ENCODE peak calls at places on chromosome 16, in eight cellular contexts. One of them, this sample, is unnamed.

GRCh38 chr16:84024854-84025253 is 17.7 kb downstream of the SLC38A8 start:
- DNase-seq in effector memory CD4-positive, alpha-beta T cell: no peak
- DNase-seq in NCI-H1436 treated with DMSO at 0.1 percent for 48 hours: no peak
- DNase-seq in stimulated activated naive CD4-positive, alpha-beta T cell: no peak
- DNase-seq in activated CD4-positive, alpha-beta T cell treated with anti-CD3 and anti-CD28 coated beads for 24 hours: no peak
- DNase-seq in activated T-cell treated with anti-CD3 and anti-CD28 coated beads, Interleukin-2, amount 50 U/mL, for 72 hours: no peak
- DNase-seq in pancreas: no peak
- DNase-seq in NCI-H2171 treated with DMSO at 0.1 percent for 48 hours: no peak
- DNase-seq in this sample: no peak

GRCh38 chr16:16032271-16032979 is 83.0 kb downstream of the ABCC1 start:
- DNase-seq in pancreas: no peak
- DNase-seq in stimulated activated naive CD4-positive, alpha-beta T cell: no peak
- DNase-seq in effector memory CD4-positive, alpha-beta T cell: no peak
- DNase-seq in activated T-cell treated with anti-CD3 and anti-CD28 coated beads, Interleukin-2, amount 50 U/mL, for 72 hours: no peak
- DNase-seq in NCI-H1436 treated with DMSO at 0.1 percent for 48 hours: no peak
- DNase-seq in NCI-H2171 treated with DMSO at 0.1 percent for 48 hours: no peak
- DNase-seq in activated CD4-positive, alpha-beta T cell treated with anti-CD3 and anti-CD28 coated beads for 24 hours: no peak
- DNase-seq in this sample: no peak

GRCh38 chr16:56915311-56916105 is 16.4 kb upstream of the HERPUD1 start:
- DNase-seq in effector memory CD4-positive, alpha-beta T cell: no peak
- DNase-seq in NCI-H2171 treated with DMSO at 0.1 percent for 48 hours: no peak
- DNase-seq in NCI-H1436 treated with DMSO at 0.1 percent for 48 hours: no peak
- DNase-seq in pancreas: no peak
- DNase-seq in activated T-cell treated with anti-CD3 and anti-CD28 coated beads, Interleukin-2, amount 50 U/mL, for 72 hours: no peak
- DNase-seq in activated CD4-positive, alpha-beta T cell treated with anti-CD3 and anti-CD28 coated beads for 24 hours: no peak
- DNase-seq in stimulated activated naive CD4-positive, alpha-beta T cell: no peak
- DNase-seq in this sample: no peak

GRCh38 chr16:23803591-23804123 is 32.1 kb upstream of the PRKCB start:
- DNase-seq in activated T-cell treated with anti-CD3 and anti-CD28 coated beads, Interleukin-2, amount 50 U/mL, for 72 hours: peak
- DNase-seq in stimulated activated naive CD4-positive, alpha-beta T cell: peak
- DNase-seq in NCI-H1436 treated with DMSO at 0.1 percent for 48 hours: peak
- DNase-seq in effector memory CD4-positive, alpha-beta T cell: peak
- DNase-seq in NCI-H2171 treated with DMSO at 0.1 percent for 48 hours: no peak
- DNase-seq in activated CD4-positive, alpha-beta T cell treated with anti-CD3 and anti-CD28 coated beads for 24 hours: peak
- DNase-seq in pancreas: peak
- DNase-seq in this sample: peak

GRCh38 chr16:31201511-31202401 is 804 bp downstream of the PYCARD start:
- DNase-seq in activated T-cell treated with anti-CD3 and anti-CD28 coated beads, Interleukin-2, amount 50 U/mL, for 72 hours: peak
- DNase-seq in NCI-H1436 treated with DMSO at 0.1 percent for 48 hours: no peak
- DNase-seq in pancreas: peak
- DNase-seq in effector memory CD4-positive, alpha-beta T cell: peak
- DNase-seq in stimulated activated naive CD4-positive, alpha-beta T cell: peak
- DNase-seq in activated CD4-positive, alpha-beta T cell treated with anti-CD3 and anti-CD28 coated beads for 24 hours: no peak
- DNase-seq in NCI-H2171 treated with DMSO at 0.1 percent for 48 hours: no peak
- DNase-seq in this sample: peak

GRCh38 chr16:2420035-2420434 is 9.2 kb upstream of the CCNF start:
- DNase-seq in pancreas: no peak
- DNase-seq in activated CD4-positive, alpha-beta T cell treated with anti-CD3 and anti-CD28 coated beads for 24 hours: no peak
- DNase-seq in effector memory CD4-positive, alpha-beta T cell: no peak
- DNase-seq in stimulated activated naive CD4-positive, alpha-beta T cell: no peak
- DNase-seq in activated T-cell treated with anti-CD3 and anti-CD28 coated beads, Interleukin-2, amount 50 U/mL, for 72 hours: no peak
- DNase-seq in NCI-H2171 treated with DMSO at 0.1 percent for 48 hours: no peak
- DNase-seq in NCI-H1436 treated with DMSO at 0.1 percent for 48 hours: no peak
- DNase-seq in this sample: no peak

GRCh38 chr16:50293994-50294855 is 27.9 kb downstream of the ADCY7 start:
- DNase-seq in activated T-cell treated with anti-CD3 and anti-CD28 coated beads, Interleukin-2, amount 50 U/mL, for 72 hours: no peak
- DNase-seq in pancreas: no peak
- DNase-seq in effector memory CD4-positive, alpha-beta T cell: no peak
- DNase-seq in activated CD4-positive, alpha-beta T cell treated with anti-CD3 and anti-CD28 coated beads for 24 hours: no peak
- DNase-seq in NCI-H2171 treated with DMSO at 0.1 percent for 48 hours: no peak
- DNase-seq in stimulated activated naive CD4-positive, alpha-beta T cell: no peak
- DNase-seq in NCI-H1436 treated with DMSO at 0.1 percent for 48 hours: no peak
- DNase-seq in this sample: no peak

GRCh38 chr16:27318399-27319256 is 4.9 kb downstream of the IL4R start:
- DNase-seq in pancreas: no peak
- DNase-seq in effector memory CD4-positive, alpha-beta T cell: peak
- DNase-seq in activated T-cell treated with anti-CD3 and anti-CD28 coated beads, Interleukin-2, amount 50 U/mL, for 72 hours: peak
- DNase-seq in NCI-H2171 treated with DMSO at 0.1 percent for 48 hours: no peak
- DNase-seq in activated CD4-positive, alpha-beta T cell treated with anti-CD3 and anti-CD28 coated beads for 24 hours: peak
- DNase-seq in NCI-H1436 treated with DMSO at 0.1 percent for 48 hours: no peak
- DNase-seq in stimulated activated naive CD4-positive, alpha-beta T cell: peak
- DNase-seq in this sample: no peak

GRCh38 chr16:71666928-71667707 is 41.1 kb downstream of the MARVELD3 start:
- DNase-seq in activated T-cell treated with anti-CD3 and anti-CD28 coated beads, Interleukin-2, amount 50 U/mL, for 72 hours: no peak
- DNase-seq in activated CD4-positive, alpha-beta T cell treated with anti-CD3 and anti-CD28 coated beads for 24 hours: no peak
- DNase-seq in stimulated activated naive CD4-positive, alpha-beta T cell: no peak
- DNase-seq in NCI-H2171 treated with DMSO at 0.1 percent for 48 hours: no peak
- DNase-seq in NCI-H1436 treated with DMSO at 0.1 percent for 48 hours: no peak
- DNase-seq in effector memory CD4-positive, alpha-beta T cell: no peak
- DNase-seq in pancreas: no peak
- DNase-seq in this sample: no peak

GRCh38 chr16:1713331-1713730 is 7.3 kb downstream of the MAPK8IP3 start:
- DNase-seq in effector memory CD4-positive, alpha-beta T cell: no peak
- DNase-seq in activated CD4-positive, alpha-beta T cell treated with anti-CD3 and anti-CD28 coated beads for 24 hours: no peak
- DNase-seq in activated T-cell treated with anti-CD3 and anti-CD28 coated beads, Interleukin-2, amount 50 U/mL, for 72 hours: no peak
- DNase-seq in NCI-H2171 treated with DMSO at 0.1 percent for 48 hours: no peak
- DNase-seq in stimulated activated naive CD4-positive, alpha-beta T cell: no peak
- DNase-seq in pancreas: no peak
- DNase-seq in NCI-H1436 treated with DMSO at 0.1 percent for 48 hours: no peak
- DNase-seq in this sample: no peak

GRCh38 chr16:49499018-49499785 is 125.6 kb downstream of the C16orf78 start:
- DNase-seq in stimulated activated naive CD4-positive, alpha-beta T cell: no peak
- DNase-seq in effector memory CD4-positive, alpha-beta T cell: no peak
- DNase-seq in pancreas: no peak
- DNase-seq in activated T-cell treated with anti-CD3 and anti-CD28 coated beads, Interleukin-2, amount 50 U/mL, for 72 hours: no peak
- DNase-seq in NCI-H1436 treated with DMSO at 0.1 percent for 48 hours: no peak
- DNase-seq in activated CD4-positive, alpha-beta T cell treated with anti-CD3 and anti-CD28 coated beads for 24 hours: no peak
- DNase-seq in NCI-H2171 treated with DMSO at 0.1 percent for 48 hours: peak
- DNase-seq in this sample: no peak

GRCh38 chr16:23969468-23970297 is 133.9 kb downstream of the PRKCB start:
- DNase-seq in activated T-cell treated with anti-CD3 and anti-CD28 coated beads, Interleukin-2, amount 50 U/mL, for 72 hours: no peak
- DNase-seq in effector memory CD4-positive, alpha-beta T cell: no peak
- DNase-seq in activated CD4-positive, alpha-beta T cell treated with anti-CD3 and anti-CD28 coated beads for 24 hours: no peak
- DNase-seq in stimulated activated naive CD4-positive, alpha-beta T cell: no peak
- DNase-seq in NCI-H2171 treated with DMSO at 0.1 percent for 48 hours: no peak
- DNase-seq in NCI-H1436 treated with DMSO at 0.1 percent for 48 hours: no peak
- DNase-seq in pancreas: no peak
- DNase-seq in this sample: no peak

GRCh38 chr16:324451-325334 is 27.8 kb downstream of the AXIN1 start:
- DNase-seq in effector memory CD4-positive, alpha-beta T cell: peak
- DNase-seq in NCI-H1436 treated with DMSO at 0.1 percent for 48 hours: no peak
- DNase-seq in NCI-H2171 treated with DMSO at 0.1 percent for 48 hours: no peak
- DNase-seq in stimulated activated naive CD4-positive, alpha-beta T cell: peak
- DNase-seq in activated T-cell treated with anti-CD3 and anti-CD28 coated beads, Interleukin-2, amount 50 U/mL, for 72 hours: peak
- DNase-seq in pancreas: no peak
- DNase-seq in activated CD4-positive, alpha-beta T cell treated with anti-CD3 and anti-CD28 coated beads for 24 hours: peak
- DNase-seq in this sample: peak

GRCh38 chr16:12201863-12202262 is 225.3 kb downstream of the SNX29 start:
- DNase-seq in activated CD4-positive, alpha-beta T cell treated with anti-CD3 and anti-CD28 coated beads for 24 hours: no peak
- DNase-seq in effector memory CD4-positive, alpha-beta T cell: no peak
- DNase-seq in NCI-H1436 treated with DMSO at 0.1 percent for 48 hours: no peak
- DNase-seq in NCI-H2171 treated with DMSO at 0.1 percent for 48 hours: no peak
- DNase-seq in activated T-cell treated with anti-CD3 and anti-CD28 coated beads, Interleukin-2, amount 50 U/mL, for 72 hours: no peak
- DNase-seq in stimulated activated naive CD4-positive, alpha-beta T cell: no peak
- DNase-seq in pancreas: no peak
- DNase-seq in this sample: no peak

GRCh38 chr16:78196527-78196926 is 97.1 kb downstream of the WWOX start:
- DNase-seq in activated T-cell treated with anti-CD3 and anti-CD28 coated beads, Interleukin-2, amount 50 U/mL, for 72 hours: no peak
- DNase-seq in effector memory CD4-positive, alpha-beta T cell: no peak
- DNase-seq in NCI-H2171 treated with DMSO at 0.1 percent for 48 hours: no peak
- DNase-seq in stimulated activated naive CD4-positive, alpha-beta T cell: no peak
- DNase-seq in activated CD4-positive, alpha-beta T cell treated with anti-CD3 and anti-CD28 coated beads for 24 hours: no peak
- DNase-seq in pancreas: no peak
- DNase-seq in NCI-H1436 treated with DMSO at 0.1 percent for 48 hours: peak
- DNase-seq in this sample: no peak

GRCh38 chr16:85635545-85636140 is 22.5 kb downstream of the GSE1 start:
- DNase-seq in activated T-cell treated with anti-CD3 and anti-CD28 coated beads, Interleukin-2, amount 50 U/mL, for 72 hours: no peak
- DNase-seq in stimulated activated naive CD4-positive, alpha-beta T cell: no peak
- DNase-seq in activated CD4-positive, alpha-beta T cell treated with anti-CD3 and anti-CD28 coated beads for 24 hours: no peak
- DNase-seq in pancreas: peak
- DNase-seq in NCI-H1436 treated with DMSO at 0.1 percent for 48 hours: no peak
- DNase-seq in effector memory CD4-positive, alpha-beta T cell: no peak
- DNase-seq in NCI-H2171 treated with DMSO at 0.1 percent for 48 hours: no peak
- DNase-seq in this sample: no peak

GRCh38 chr16:34801875-34802274 is 1342.5 kb downstream of the TP53TG3F start:
- DNase-seq in pancreas: no peak
- DNase-seq in activated T-cell treated with anti-CD3 and anti-CD28 coated beads, Interleukin-2, amount 50 U/mL, for 72 hours: no peak
- DNase-seq in NCI-H2171 treated with DMSO at 0.1 percent for 48 hours: no peak
- DNase-seq in stimulated activated naive CD4-positive, alpha-beta T cell: no peak
- DNase-seq in activated CD4-positive, alpha-beta T cell treated with anti-CD3 and anti-CD28 coated beads for 24 hours: no peak
- DNase-seq in effector memory CD4-positive, alpha-beta T cell: no peak
- DNase-seq in NCI-H1436 treated with DMSO at 0.1 percent for 48 hours: no peak
- DNase-seq in this sample: no peak

GRCh38 chr16:47058295-47059086 is 85.0 kb upstream of the DNAJA2 start:
- DNase-seq in activated CD4-positive, alpha-beta T cell treated with anti-CD3 and anti-CD28 coated beads for 24 hours: no peak
- DNase-seq in stimulated activated naive CD4-positive, alpha-beta T cell: no peak
- DNase-seq in activated T-cell treated with anti-CD3 and anti-CD28 coated beads, Interleukin-2, amount 50 U/mL, for 72 hours: no peak
- DNase-seq in effector memory CD4-positive, alpha-beta T cell: no peak
- DNase-seq in NCI-H2171 treated with DMSO at 0.1 percent for 48 hours: no peak
- DNase-seq in pancreas: no peak
- DNase-seq in NCI-H1436 treated with DMSO at 0.1 percent for 48 hours: no peak
- DNase-seq in this sample: no peak

GRCh38 chr16:84890427-84890826 is 70.6 kb downstream of the CRISPLD2 start:
- DNase-seq in effector memory CD4-positive, alpha-beta T cell: no peak
- DNase-seq in NCI-H2171 treated with DMSO at 0.1 percent for 48 hours: no peak
- DNase-seq in activated T-cell treated with anti-CD3 and anti-CD28 coated beads, Interleukin-2, amount 50 U/mL, for 72 hours: no peak
- DNase-seq in pancreas: no peak
- DNase-seq in NCI-H1436 treated with DMSO at 0.1 percent for 48 hours: no peak
- DNase-seq in activated CD4-positive, alpha-beta T cell treated with anti-CD3 and anti-CD28 coated beads for 24 hours: no peak
- DNase-seq in stimulated activated naive CD4-positive, alpha-beta T cell: no peak
- DNase-seq in this sample: no peak

GRCh38 chr16:21194771-21195301 is 16.5 kb downstream of the ZP2 start:
- DNase-seq in pancreas: no peak
- DNase-seq in activated T-cell treated with anti-CD3 and anti-CD28 coated beads, Interleukin-2, amount 50 U/mL, for 72 hours: no peak
- DNase-seq in NCI-H1436 treated with DMSO at 0.1 percent for 48 hours: no peak
- DNase-seq in activated CD4-positive, alpha-beta T cell treated with anti-CD3 and anti-CD28 coated beads for 24 hours: no peak
- DNase-seq in stimulated activated naive CD4-positive, alpha-beta T cell: no peak
- DNase-seq in effector memory CD4-positive, alpha-beta T cell: no peak
- DNase-seq in NCI-H2171 treated with DMSO at 0.1 percent for 48 hours: no peak
- DNase-seq in this sample: no peak

GRCh38 chr16:77548766-77549165 is 113.9 kb upstream of the ADAMTS18 start:
- DNase-seq in NCI-H1436 treated with DMSO at 0.1 percent for 48 hours: no peak
- DNase-seq in NCI-H2171 treated with DMSO at 0.1 percent for 48 hours: no peak
- DNase-seq in activated T-cell treated with anti-CD3 and anti-CD28 coated beads, Interleukin-2, amount 50 U/mL, for 72 hours: no peak
- DNase-seq in effector memory CD4-positive, alpha-beta T cell: no peak
- DNase-seq in stimulated activated naive CD4-positive, alpha-beta T cell: no peak
- DNase-seq in activated CD4-positive, alpha-beta T cell treated with anti-CD3 and anti-CD28 coated beads for 24 hours: no peak
- DNase-seq in pancreas: no peak
- DNase-seq in this sample: no peak

GRCh38 chr16:2816751-2817495 is at the start of gene PRSS21:
- DNase-seq in stimulated activated naive CD4-positive, alpha-beta T cell: no peak
- DNase-seq in activated CD4-positive, alpha-beta T cell treated with anti-CD3 and anti-CD28 coated beads for 24 hours: peak
- DNase-seq in activated T-cell treated with anti-CD3 and anti-CD28 coated beads, Interleukin-2, amount 50 U/mL, for 72 hours: peak
- DNase-seq in pancreas: no peak
- DNase-seq in NCI-H2171 treated with DMSO at 0.1 percent for 48 hours: no peak
- DNase-seq in effector memory CD4-positive, alpha-beta T cell: no peak
- DNase-seq in NCI-H1436 treated with DMSO at 0.1 percent for 48 hours: no peak
- DNase-seq in this sample: peak

GRCh38 chr16:76653390-76654026 is 376.3 kb downstream of the CNTNAP4 start:
- DNase-seq in NCI-H2171 treated with DMSO at 0.1 percent for 48 hours: peak
- DNase-seq in activated CD4-positive, alpha-beta T cell treated with anti-CD3 and anti-CD28 coated beads for 24 hours: no peak
- DNase-seq in activated T-cell treated with anti-CD3 and anti-CD28 coated beads, Interleukin-2, amount 50 U/mL, for 72 hours: no peak
- DNase-seq in pancreas: no peak
- DNase-seq in NCI-H1436 treated with DMSO at 0.1 percent for 48 hours: no peak
- DNase-seq in stimulated activated naive CD4-positive, alpha-beta T cell: no peak
- DNase-seq in effector memory CD4-positive, alpha-beta T cell: no peak
- DNase-seq in this sample: no peak

GRCh38 chr16:89410794-89411309 is 79.5 kb downstream of the ANKRD11 start:
- DNase-seq in NCI-H1436 treated with DMSO at 0.1 percent for 48 hours: no peak
- DNase-seq in stimulated activated naive CD4-positive, alpha-beta T cell: no peak
- DNase-seq in NCI-H2171 treated with DMSO at 0.1 percent for 48 hours: no peak
- DNase-seq in activated T-cell treated with anti-CD3 and anti-CD28 coated beads, Interleukin-2, amount 50 U/mL, for 72 hours: no peak
- DNase-seq in effector memory CD4-positive, alpha-beta T cell: no peak
- DNase-seq in activated CD4-positive, alpha-beta T cell treated with anti-CD3 and anti-CD28 coated beads for 24 hours: no peak
- DNase-seq in pancreas: peak
- DNase-seq in this sample: no peak

GRCh38 chr16:10992112-10992511 is 47.7 kb downstream of the CLEC16A start:
- DNase-seq in activated T-cell treated with anti-CD3 and anti-CD28 coated beads, Interleukin-2, amount 50 U/mL, for 72 hours: no peak
- DNase-seq in pancreas: no peak
- DNase-seq in NCI-H1436 treated with DMSO at 0.1 percent for 48 hours: no peak
- DNase-seq in stimulated activated naive CD4-positive, alpha-beta T cell: no peak
- DNase-seq in activated CD4-positive, alpha-beta T cell treated with anti-CD3 and anti-CD28 coated beads for 24 hours: no peak
- DNase-seq in NCI-H2171 treated with DMSO at 0.1 percent for 48 hours: no peak
- DNase-seq in effector memory CD4-positive, alpha-beta T cell: no peak
- DNase-seq in this sample: no peak

GRCh38 chr16:81730090-81731051 is 48.7 kb upstream of the PLCG2 start:
- DNase-seq in pancreas: peak
- DNase-seq in activated T-cell treated with anti-CD3 and anti-CD28 coated beads, Interleukin-2, amount 50 U/mL, for 72 hours: peak
- DNase-seq in activated CD4-positive, alpha-beta T cell treated with anti-CD3 and anti-CD28 coated beads for 24 hours: peak
- DNase-seq in NCI-H2171 treated with DMSO at 0.1 percent for 48 hours: peak
- DNase-seq in NCI-H1436 treated with DMSO at 0.1 percent for 48 hours: peak
- DNase-seq in effector memory CD4-positive, alpha-beta T cell: peak
- DNase-seq in stimulated activated naive CD4-positive, alpha-beta T cell: peak
- DNase-seq in this sample: peak

GRCh38 chr16:56632160-56632847 is at the start of gene MT1M:
- DNase-seq in NCI-H2171 treated with DMSO at 0.1 percent for 48 hours: no peak
- DNase-seq in effector memory CD4-positive, alpha-beta T cell: no peak
- DNase-seq in NCI-H1436 treated with DMSO at 0.1 percent for 48 hours: no peak
- DNase-seq in activated T-cell treated with anti-CD3 and anti-CD28 coated beads, Interleukin-2, amount 50 U/mL, for 72 hours: no peak
- DNase-seq in stimulated activated naive CD4-positive, alpha-beta T cell: no peak
- DNase-seq in pancreas: peak
- DNase-seq in activated CD4-positive, alpha-beta T cell treated with anti-CD3 and anti-CD28 coated beads for 24 hours: no peak
- DNase-seq in this sample: no peak

GRCh38 chr16:19555938-19556778 is 655 bp downstream of the VPS35L start:
- DNase-seq in activated CD4-positive, alpha-beta T cell treated with anti-CD3 and anti-CD28 coated beads for 24 hours: peak
- DNase-seq in NCI-H1436 treated with DMSO at 0.1 percent for 48 hours: no peak
- DNase-seq in activated T-cell treated with anti-CD3 and anti-CD28 coated beads, Interleukin-2, amount 50 U/mL, for 72 hours: peak
- DNase-seq in stimulated activated naive CD4-positive, alpha-beta T cell: peak
- DNase-seq in pancreas: peak
- DNase-seq in NCI-H2171 treated with DMSO at 0.1 percent for 48 hours: peak
- DNase-seq in effector memory CD4-positive, alpha-beta T cell: no peak
- DNase-seq in this sample: no peak

GRCh38 chr16:57377080-57377841 is 5.0 kb downstream of the CX3CL1 start:
- DNase-seq in stimulated activated naive CD4-positive, alpha-beta T cell: no peak
- DNase-seq in NCI-H1436 treated with DMSO at 0.1 percent for 48 hours: no peak
- DNase-seq in pancreas: no peak
- DNase-seq in activated T-cell treated with anti-CD3 and anti-CD28 coated beads, Interleukin-2, amount 50 U/mL, for 72 hours: peak
- DNase-seq in effector memory CD4-positive, alpha-beta T cell: no peak
- DNase-seq in NCI-H2171 treated with DMSO at 0.1 percent for 48 hours: peak
- DNase-seq in activated CD4-positive, alpha-beta T cell treated with anti-CD3 and anti-CD28 coated beads for 24 hours: peak
- DNase-seq in this sample: no peak

GRCh38 chr16:57726433-57726947 is 9.1 kb upstream of the KATNB1 start:
- DNase-seq in stimulated activated naive CD4-positive, alpha-beta T cell: no peak
- DNase-seq in activated CD4-positive, alpha-beta T cell treated with anti-CD3 and anti-CD28 coated beads for 24 hours: no peak
- DNase-seq in effector memory CD4-positive, alpha-beta T cell: no peak
- DNase-seq in activated T-cell treated with anti-CD3 and anti-CD28 coated beads, Interleukin-2, amount 50 U/mL, for 72 hours: no peak
- DNase-seq in NCI-H1436 treated with DMSO at 0.1 percent for 48 hours: no peak
- DNase-seq in NCI-H2171 treated with DMSO at 0.1 percent for 48 hours: no peak
- DNase-seq in pancreas: no peak
- DNase-seq in this sample: no peak

GRCh38 chr16:84509032-84509950 is 4.8 kb upstream of the MEAK7 start:
- DNase-seq in stimulated activated naive CD4-positive, alpha-beta T cell: no peak
- DNase-seq in NCI-H1436 treated with DMSO at 0.1 percent for 48 hours: no peak
- DNase-seq in effector memory CD4-positive, alpha-beta T cell: no peak
- DNase-seq in NCI-H2171 treated with DMSO at 0.1 percent for 48 hours: no peak
- DNase-seq in activated CD4-positive, alpha-beta T cell treated with anti-CD3 and anti-CD28 coated beads for 24 hours: no peak
- DNase-seq in activated T-cell treated with anti-CD3 and anti-CD28 coated beads, Interleukin-2, amount 50 U/mL, for 72 hours: no peak
- DNase-seq in pancreas: no peak
- DNase-seq in this sample: no peak

GRCh38 chr16:50505714-50506542 is 42.3 kb upstream of the NKD1 start:
- DNase-seq in NCI-H2171 treated with DMSO at 0.1 percent for 48 hours: peak
- DNase-seq in activated CD4-positive, alpha-beta T cell treated with anti-CD3 and anti-CD28 coated beads for 24 hours: no peak
- DNase-seq in pancreas: no peak
- DNase-seq in effector memory CD4-positive, alpha-beta T cell: no peak
- DNase-seq in stimulated activated naive CD4-positive, alpha-beta T cell: no peak
- DNase-seq in activated T-cell treated with anti-CD3 and anti-CD28 coated beads, Interleukin-2, amount 50 U/mL, for 72 hours: no peak
- DNase-seq in NCI-H1436 treated with DMSO at 0.1 percent for 48 hours: no peak
- DNase-seq in this sample: no peak

GRCh38 chr16:1890701-1891035 is 18.7 kb upstream of the MEIOB start:
- DNase-seq in stimulated activated naive CD4-positive, alpha-beta T cell: no peak
- DNase-seq in pancreas: no peak
- DNase-seq in NCI-H1436 treated with DMSO at 0.1 percent for 48 hours: peak
- DNase-seq in activated T-cell treated with anti-CD3 and anti-CD28 coated beads, Interleukin-2, amount 50 U/mL, for 72 hours: no peak
- DNase-seq in activated CD4-positive, alpha-beta T cell treated with anti-CD3 and anti-CD28 coated beads for 24 hours: no peak
- DNase-seq in effector memory CD4-positive, alpha-beta T cell: no peak
- DNase-seq in NCI-H2171 treated with DMSO at 0.1 percent for 48 hours: peak
- DNase-seq in this sample: no peak

GRCh38 chr16:56401482-56401881 is 23.9 kb downstream of the AMFR start:
- DNase-seq in NCI-H1436 treated with DMSO at 0.1 percent for 48 hours: no peak
- DNase-seq in activated T-cell treated with anti-CD3 and anti-CD28 coated beads, Interleukin-2, amount 50 U/mL, for 72 hours: no peak
- DNase-seq in effector memory CD4-positive, alpha-beta T cell: no peak
- DNase-seq in NCI-H2171 treated with DMSO at 0.1 percent for 48 hours: peak
- DNase-seq in pancreas: no peak
- DNase-seq in stimulated activated naive CD4-positive, alpha-beta T cell: no peak
- DNase-seq in activated CD4-positive, alpha-beta T cell treated with anti-CD3 and anti-CD28 coated beads for 24 hours: no peak
- DNase-seq in this sample: no peak

This sample was measured in effector CD8-positive, alpha-beta T cell.